ENCODE peak calls at places on chromosome 9, in five cellular contexts. K is transverse colon; O is dermis microvascular lymphatic vessel endothelial cell; W is mesendoderm; Q is activated naive CD4-positive, alpha-beta T cell. G is an unnamed sample.

GRCh38 chr9:69916950-69917349 is 96.3 kb downstream of the CFAP95 start:
- DNase-seq in K (no peak), O (no peak), W (no peak), Q (no peak), G (no peak)

GRCh38 chr9:126521089-126521488 is 92.6 kb upstream of the LMX1B start:
- DNase-seq in K (no peak), O (no peak), W (peak), Q (no peak), G (no peak)

GRCh38 chr9:107336718-107337360 is 53.8 kb downstream of the RAD23B start:
- DNase-seq in K (no peak), O (peak), W (no peak), Q (no peak), G (no peak)

GRCh38 chr9:108325406-108325805 is 530.4 kb downstream of the ACTL7B start:
- DNase-seq in K (no peak), O (no peak), W (no peak), Q (no peak), G (no peak)

GRCh38 chr9:34515959-34516358 is 6.8 kb downstream of the ENHO start:
- DNase-seq in K (no peak), O (no peak), W (no peak), Q (no peak), G (no peak)

GRCh38 chr9:101580076-101580475 is 14.7 kb downstream of the PPP3R2 start:
- DNase-seq in K (no peak), O (no peak), W (no peak), Q (no peak), G (no peak)

GRCh38 chr9:9790216-9790872 is 822.5 kb downstream of the PTPRD start:
- DNase-seq in K (peak), O (peak), W (peak), Q (no peak), G (peak)

GRCh38 chr9:135254176-135255032 is 166.9 kb downstream of the OLFM1 start:
- DNase-seq in K (no peak), O (no peak), W (no peak), Q (no peak), G (no peak)

GRCh38 chr9:88732128-88732527 is 197.2 kb downstream of the NXNL2 start:
- DNase-seq in K (no peak), O (peak), W (no peak), Q (no peak), G (no peak)

GRCh38 chr9:132459661-132460060 is 49.6 kb downstream of the CFAP77 start:
- DNase-seq in K (no peak), O (no peak), W (no peak), Q (no peak), G (no peak)

GRCh38 chr9:18909140-18910018 is 123.6 kb downstream of the SAXO1 start:
- DNase-seq in K (no peak), O (no peak), W (no peak), Q (no peak), G (no peak)

GRCh38 chr9:82961504-82962125 is 101.3 kb downstream of the RASEF start:
- DNase-seq in K (peak), O (peak), W (peak), Q (peak), G (peak)